ENCODE peak calls at places on chromosome 7, in six cellular contexts. One of them, this sample, is unnamed.

GRCh38 chr7:131859162-131859821 is 302.9 kb upstream of the PODXL start:
- DNase-seq in small intestine: peak
- DNase-seq in AG04450: peak
- DNase-seq in PC-3: peak
- DNase-seq in RWPE1: peak
- DNase-seq in keratinocyte: no peak
- DNase-seq in this sample: peak

GRCh38 chr7:131211500-131211899 is 116.2 kb upstream of the MKLN1 start:
- DNase-seq in small intestine: no peak
- DNase-seq in AG04450: no peak
- DNase-seq in PC-3: no peak
- DNase-seq in RWPE1: no peak
- DNase-seq in keratinocyte: no peak
- DNase-seq in this sample: no peak

GRCh38 chr7:132750530-132751281 is 174.4 kb upstream of the PLXNA4 start:
- DNase-seq in small intestine: no peak
- DNase-seq in AG04450: peak
- DNase-seq in PC-3: no peak
- DNase-seq in RWPE1: no peak
- DNase-seq in keratinocyte: no peak
- DNase-seq in this sample: no peak

GRCh38 chr7:73894851-73895441 is 34.0 kb downstream of the TMEM270 start:
- DNase-seq in small intestine: no peak
- DNase-seq in AG04450: peak
- DNase-seq in PC-3: peak
- DNase-seq in RWPE1: peak
- DNase-seq in keratinocyte: no peak
- DNase-seq in this sample: no peak

GRCh38 chr7:30764030-30764991 is 6.9 kb upstream of the MINDY4 start:
- DNase-seq in small intestine: no peak
- DNase-seq in AG04450: no peak
- DNase-seq in PC-3: no peak
- DNase-seq in RWPE1: no peak
- DNase-seq in keratinocyte: no peak
- DNase-seq in this sample: no peak

GRCh38 chr7:42745357-42746022 is 166.4 kb downstream of the C7orf25 start:
- DNase-seq in small intestine: peak
- DNase-seq in AG04450: no peak
- DNase-seq in PC-3: peak
- DNase-seq in RWPE1: no peak
- DNase-seq in keratinocyte: no peak
- DNase-seq in this sample: no peak

GRCh38 chr7:150787321-150788281 is 12.6 kb downstream of the TMEM176B start:
- DNase-seq in small intestine: no peak
- DNase-seq in AG04450: no peak
- DNase-seq in PC-3: no peak
- DNase-seq in RWPE1: no peak
- DNase-seq in keratinocyte: no peak
- DNase-seq in this sample: no peak

GRCh38 chr7:105028004-105028403 is 14.0 kb downstream of the KMT2E start:
- DNase-seq in small intestine: no peak
- DNase-seq in AG04450: no peak
- DNase-seq in PC-3: no peak
- DNase-seq in RWPE1: no peak
- DNase-seq in keratinocyte: no peak
- DNase-seq in this sample: no peak

GRCh38 chr7:101172854-101173751 is 7.0 kb downstream of the NAT16 start:
- DNase-seq in small intestine: peak
- DNase-seq in AG04450: peak
- DNase-seq in PC-3: peak
- DNase-seq in RWPE1: peak
- DNase-seq in keratinocyte: no peak
- DNase-seq in this sample: no peak

GRCh38 chr7:96699219-96699871 is 10.3 kb downstream of the SEM1 start:
- DNase-seq in small intestine: no peak
- DNase-seq in AG04450: no peak
- DNase-seq in PC-3: no peak
- DNase-seq in RWPE1: no peak
- DNase-seq in keratinocyte: no peak
- DNase-seq in this sample: no peak

GRCh38 chr7:156155988-156156733 is 343.9 kb upstream of the SHH start:
- DNase-seq in small intestine: no peak
- DNase-seq in AG04450: no peak
- DNase-seq in PC-3: no peak
- DNase-seq in RWPE1: no peak
- DNase-seq in keratinocyte: no peak
- DNase-seq in this sample: no peak

GRCh38 chr7:151431281-151431767 is 8.6 kb downstream of the CRYGN start:
- DNase-seq in small intestine: no peak
- DNase-seq in AG04450: no peak
- DNase-seq in PC-3: no peak
- DNase-seq in RWPE1: no peak
- DNase-seq in keratinocyte: no peak
- DNase-seq in this sample: no peak

GRCh38 chr7:2572101-2572842 is 13.5 kb downstream of the IQCE start:
- DNase-seq in small intestine: peak
- DNase-seq in AG04450: no peak
- DNase-seq in PC-3: peak
- DNase-seq in RWPE1: peak
- DNase-seq in keratinocyte: no peak
- DNase-seq in this sample: no peak

GRCh38 chr7:44095781-44096180 is 8.4 kb upstream of the AEBP1 start:
- DNase-seq in small intestine: no peak
- DNase-seq in AG04450: no peak
- DNase-seq in PC-3: no peak
- DNase-seq in RWPE1: no peak
- DNase-seq in keratinocyte: no peak
- DNase-seq in this sample: no peak
- H3K27ac ChIP-seq in small intestine: no peak
- H3K27ac ChIP-seq in AG04450: no peak
- H3K27ac ChIP-seq in PC-3: no peak
- H3K27ac ChIP-seq in RWPE1: no peak
- H3K27ac ChIP-seq in keratinocyte: no peak
- H3K27ac ChIP-seq in this sample: no peak

DNA sequence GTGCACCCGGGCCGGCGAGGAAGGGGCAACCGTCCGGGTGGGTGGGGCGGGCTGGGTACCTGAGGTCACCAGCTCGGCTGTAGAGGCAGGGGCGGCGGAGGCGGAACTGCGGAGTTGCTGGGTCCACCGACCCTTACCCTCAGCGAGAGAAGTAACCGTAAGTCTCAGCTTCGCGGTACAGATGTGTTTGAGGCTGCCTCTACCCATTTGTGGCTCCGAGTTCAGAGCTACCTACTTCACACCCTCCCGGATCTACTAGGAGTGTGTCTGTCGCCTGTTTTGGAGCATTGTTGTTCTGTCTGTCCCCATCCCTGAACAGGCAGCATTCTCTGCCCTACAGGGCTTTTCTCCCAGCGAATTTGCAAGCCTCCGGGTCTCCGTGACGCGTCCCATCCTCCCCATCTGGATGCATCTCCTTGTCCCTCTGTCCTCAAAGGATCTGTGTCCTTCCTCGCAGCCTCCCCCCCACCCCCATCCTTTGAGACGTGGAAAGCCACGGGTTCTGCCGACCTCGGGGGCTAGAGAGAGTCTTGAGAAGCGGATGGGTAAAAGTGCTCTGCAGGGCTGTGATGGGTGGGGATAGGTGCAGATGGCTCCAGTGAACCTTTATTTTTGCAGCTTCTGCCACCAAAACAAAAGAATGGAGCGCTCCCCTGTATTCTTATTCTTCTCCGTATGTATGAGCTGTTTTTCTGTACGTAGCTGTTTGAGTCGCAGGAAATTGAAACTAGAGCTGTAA is 758 bp downstream of the ANKIB1 start:
- DNase-seq in small intestine: peak
- DNase-seq in AG04450: no peak
- DNase-seq in PC-3: peak
- DNase-seq in RWPE1: peak
- DNase-seq in keratinocyte: no peak
- DNase-seq in this sample: no peak
- H3K27ac ChIP-seq in small intestine: peak
- H3K27ac ChIP-seq in AG04450: peak
- H3K27ac ChIP-seq in PC-3: peak
- H3K27ac ChIP-seq in RWPE1: peak
- H3K27ac ChIP-seq in keratinocyte: peak
- H3K27ac ChIP-seq in this sample: peak

GRCh38 chr7:29416906-29417305 is 146.7 kb upstream of the PRR15 start:
- DNase-seq in small intestine: no peak
- DNase-seq in AG04450: no peak
- DNase-seq in PC-3: no peak
- DNase-seq in RWPE1: no peak
- DNase-seq in keratinocyte: no peak
- DNase-seq in this sample: no peak
- H3K27ac ChIP-seq in small intestine: no peak
- H3K27ac ChIP-seq in AG04450: no peak
- H3K27ac ChIP-seq in PC-3: no peak
- H3K27ac ChIP-seq in RWPE1: no peak
- H3K27ac ChIP-seq in keratinocyte: no peak
- H3K27ac ChIP-seq in this sample: no peak

DNA sequence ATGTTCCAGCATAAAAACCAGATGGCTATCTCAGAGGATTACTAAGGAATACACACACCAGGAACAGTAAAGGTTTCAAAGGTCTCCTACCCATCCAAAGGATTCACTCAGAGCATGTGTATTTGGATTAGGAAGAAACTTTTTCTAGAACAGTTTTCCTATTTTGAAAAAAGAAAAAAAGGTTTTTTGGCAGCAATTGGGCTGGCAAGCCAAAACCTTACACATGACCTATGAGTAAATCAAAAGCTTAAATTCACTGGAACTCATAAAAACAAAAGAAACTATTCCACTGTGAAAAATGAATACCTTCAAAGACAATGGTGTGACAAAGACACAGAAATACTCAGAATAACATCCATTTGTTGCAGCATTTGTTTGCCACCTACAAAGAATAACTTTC is 9.6 kb downstream of the TPK1 start:
- DNase-seq in small intestine: no peak
- DNase-seq in AG04450: no peak
- DNase-seq in PC-3: no peak
- DNase-seq in RWPE1: no peak
- DNase-seq in keratinocyte: no peak
- DNase-seq in this sample: no peak
- H3K27ac ChIP-seq in small intestine: no peak
- H3K27ac ChIP-seq in AG04450: no peak
- H3K27ac ChIP-seq in PC-3: no peak
- H3K27ac ChIP-seq in RWPE1: no peak
- H3K27ac ChIP-seq in keratinocyte: no peak
- H3K27ac ChIP-seq in this sample: no peak

GRCh38 chr7:90271753-90272152 is 26.8 kb downstream of the CFAP69 start:
- DNase-seq in small intestine: no peak
- DNase-seq in AG04450: peak
- DNase-seq in PC-3: peak
- DNase-seq in RWPE1: no peak
- DNase-seq in keratinocyte: no peak
- DNase-seq in this sample: no peak
- H3K27ac ChIP-seq in small intestine: no peak
- H3K27ac ChIP-seq in AG04450: no peak
- H3K27ac ChIP-seq in PC-3: no peak
- H3K27ac ChIP-seq in RWPE1: no peak
- H3K27ac ChIP-seq in keratinocyte: no peak
- H3K27ac ChIP-seq in this sample: no peak

DNA sequence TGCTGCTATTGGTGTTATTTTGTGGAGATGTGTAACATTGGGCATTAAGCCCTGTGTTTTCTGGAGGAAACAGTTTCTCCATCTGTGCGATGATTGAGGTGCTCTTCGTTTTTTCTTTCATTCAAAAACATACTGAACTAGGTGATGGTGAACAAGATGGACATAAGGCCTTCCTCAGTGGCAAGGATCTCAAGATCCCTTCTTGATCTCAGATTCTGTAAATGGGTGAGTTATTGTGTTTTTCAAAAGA is 759 bp upstream of the ELAPOR2 start:
- DNase-seq in small intestine: no peak
- DNase-seq in AG04450: no peak
- DNase-seq in PC-3: no peak
- DNase-seq in RWPE1: no peak
- DNase-seq in keratinocyte: no peak
- DNase-seq in this sample: no peak
- H3K27ac ChIP-seq in small intestine: no peak
- H3K27ac ChIP-seq in AG04450: no peak
- H3K27ac ChIP-seq in PC-3: no peak
- H3K27ac ChIP-seq in RWPE1: no peak
- H3K27ac ChIP-seq in keratinocyte: no peak
- H3K27ac ChIP-seq in this sample: no peak

This sample was measured in epithelial cell of prostate.